ENCODE peak calls at places on chromosomes 5 and 9, in six cellular contexts. R is stomach; O is GM12892; Z is NCI-H524 treated with DMSO at 0.1 percent for 48 hours; D is activated T-helper 2 cell treated with anti-CD3 and anti-CD28 coated beads, Interferon-gamma antibody, Interleukin-2, Interleukin-4, amounts not matched to agents 10 μg/mL and 5 μg/mL and 100 μg/mL, durations not matched to agents 14 hours and 24 hours and 36 hours; B is activated effector memory CD4-positive, alpha-beta T cell treated with anti-CD3 and anti-CD28 coated beads, Interleukin-2, amount 50 U/mL, for 16 hours. C is an unnamed sample.

GRCh38 chr5:10635257-10635860 is 71.5 kb downstream of the ANKRD33B start:
- DNase-seq in R (no peak), O (peak), Z (no peak), D (peak), B (peak), C (no peak)

GRCh38 chr5:32231929-32232328 is 57.8 kb upstream of the GOLPH3 start:
- DNase-seq in R (no peak), O (no peak), Z (no peak), D (no peak), B (no peak), C (no peak)

GRCh38 chr5:73189816-73190451 is 16.9 kb downstream of the TMEM174 start:
- DNase-seq in R (no peak), O (no peak), Z (peak), D (no peak), B (no peak), C (no peak)

GRCh38 chr9:116998305-116998704 is 311.2 kb downstream of the TRIM32 start:
- DNase-seq in R (no peak), O (no peak), Z (no peak), D (no peak), B (no peak), C (no peak)

GRCh38 chr5:73497537-73498056 is 645 bp upstream of the BTF3 start:
- DNase-seq in R (no peak), O (no peak), Z (no peak), D (no peak), B (no peak), C (peak)

GRCh38 chr9:33408087-33408486 is 5.7 kb upstream of the AQP7 start:
- DNase-seq in R (no peak), O (no peak), Z (no peak), D (no peak), B (no peak), C (no peak)

GRCh38 chr5:134003957-134004625 is 684 bp downstream of the VDAC1 start:
- DNase-seq in R (peak), O (peak), Z (no peak), D (peak), B (peak), C (no peak)

GRCh38 chr9:129816501-129817435 is 7.2 kb downstream of the TOR1A start:
- DNase-seq in R (no peak), O (no peak), Z (no peak), D (no peak), B (no peak), C (no peak)

GRCh38 chr9:121708768-121709488 is 57.5 kb downstream of the DAB2IP start:
- DNase-seq in R (no peak), O (no peak), Z (no peak), D (no peak), B (no peak), C (no peak)

GRCh38 chr5:173849908-173850307 is 38.2 kb upstream of the CPEB4 start:
- DNase-seq in R (no peak), O (no peak), Z (no peak), D (no peak), B (no peak), C (no peak)

GRCh38 chr5:174829511-174829864 is 105.1 kb downstream of the MSX2 start:
- DNase-seq in R (no peak), O (no peak), Z (no peak), D (no peak), B (no peak), C (no peak)

GRCh38 chr5:35822541-35822940 is 34.1 kb upstream of the IL7R start:
- DNase-seq in R (no peak), O (no peak), Z (no peak), D (no peak), B (no peak), C (no peak)

GRCh38 chr9:127667127-127667844 is 39.5 kb upstream of the CFAP157 start:
- DNase-seq in R (no peak), O (no peak), Z (no peak), D (no peak), B (no peak), C (no peak)

GRCh38 chr9:125663127-125663526 is 43.9 kb downstream of the MAPKAP1 start:
- DNase-seq in R (no peak), O (no peak), Z (no peak), D (no peak), B (no peak), C (no peak)

GRCh38 chr9:132942541-132943182 is 1.8 kb downstream of the TSC1 start:
- DNase-seq in R (no peak), O (no peak), Z (no peak), D (no peak), B (no peak), C (no peak)

GRCh38 chr5:169650701-169651331 is 13.7 kb downstream of the DOCK2 start:
- DNase-seq in R (no peak), O (no peak), Z (no peak), D (no peak), B (no peak), C (no peak)

GRCh38 chr9:79360387-79361347 is 211.1 kb upstream of the TLE4 start:
- DNase-seq in R (no peak), O (no peak), Z (no peak), D (no peak), B (no peak), C (no peak)

GRCh38 chr9:124008307-124008854 is 3.2 kb upstream of the LHX2 start:
- DNase-seq in R (no peak), O (no peak), Z (peak), D (no peak), B (no peak), C (no peak)

GRCh38 chr5:120446068-120446492 is 18.0 kb upstream of the PRR16 start:
- DNase-seq in R (no peak), O (no peak), Z (no peak), D (no peak), B (no peak), C (no peak)

GRCh38 chr5:167284491-167284890 is 1007.0 kb upstream of the WWC1 start:
- DNase-seq in R (no peak), O (no peak), Z (no peak), D (no peak), B (no peak), C (no peak)

GRCh38 chr9:100322954-100323536 is 29.7 kb downstream of the TEX10 start:
- DNase-seq in R (peak), O (no peak), Z (no peak), D (no peak), B (peak), C (no peak)

GRCh38 chr5:133109655-133110483 is 58.1 kb downstream of the HSPA4 start:
- DNase-seq in R (no peak), O (no peak), Z (no peak), D (no peak), B (no peak), C (no peak)

GRCh38 chr9:82763631-82764030 is 299.3 kb downstream of the RASEF start:
- DNase-seq in R (no peak), O (no peak), Z (peak), D (no peak), B (no peak), C (peak)

GRCh38 chr5:56175465-56175864 is 57.7 kb downstream of the ANKRD55 start:
- DNase-seq in R (no peak), O (no peak), Z (no peak), D (no peak), B (no peak), C (no peak)

GRCh38 chr5:83077662-83078261 is 415 bp downstream of the XRCC4 start:
- DNase-seq in R (no peak), O (no peak), Z (no peak), D (peak), B (no peak), C (no peak)

GRCh38 chr5:159947708-159948358 is 31.6 kb downstream of the ADRA1B start:
- DNase-seq in R (no peak), O (no peak), Z (no peak), D (no peak), B (no peak), C (no peak)

GRCh38 chr5:10704949-10705621 is 55.9 kb downstream of the DAP start:
- DNase-seq in R (no peak), O (no peak), Z (no peak), D (no peak), B (no peak), C (no peak)

GRCh38 chr5:16540421-16540820 is 74.8 kb upstream of the ZNF622 start:
- DNase-seq in R (no peak), O (no peak), Z (no peak), D (no peak), B (no peak), C (no peak)

GRCh38 chr9:123940721-123941534 is 11.0 kb upstream of the DENND1A start:
- DNase-seq in R (no peak), O (no peak), Z (no peak), D (no peak), B (no peak), C (no peak)

GRCh38 chr5:55982957-55983381 is 11.8 kb downstream of the IL6ST start:
- DNase-seq in R (peak), O (no peak), Z (no peak), D (no peak), B (no peak), C (no peak)

GRCh38 chr9:136140046-136140445 is 21.4 kb upstream of the TMEM250 start:
- DNase-seq in R (no peak), O (no peak), Z (no peak), D (no peak), B (no peak), C (no peak)

GRCh38 chr5:346229-346935 is 24.9 kb downstream of the AHRR start:
- DNase-seq in R (no peak), O (no peak), Z (no peak), D (no peak), B (peak), C (no peak)

GRCh38 chr5:139648205-139649081 is at the start of gene CXXC5:
- DNase-seq in R (peak), O (peak), Z (peak), D (peak), B (peak), C (peak)

GRCh38 chr5:7828269-7828668 is 22.7 kb downstream of the CFAP90 start:
- DNase-seq in R (peak), O (no peak), Z (no peak), D (no peak), B (no peak), C (no peak)

GRCh38 chr9:103837940-103838339 is 256.2 kb upstream of the SMC2 start:
- DNase-seq in R (no peak), O (no peak), Z (no peak), D (no peak), B (no peak), C (no peak)

C was measured in NCI-H2171.